ENCODE peak calls at places on chromosomes 12 and 14, in six cellular contexts. D is tibial artery; K is GM23248; T is hepatocyte; W is OCI-LY7; C is CD8-positive, alpha-beta T cell. O is an unnamed sample.

GRCh38 chr12:15979096-15980091 is 68.3 kb downstream of the DERA start:
- DNase-seq in D (no peak), K (peak; percentile 90), T (peak; percentile 52), W (no peak), C (no peak), O (peak; percentile 27)

GRCh38 chr14:94992046-94992445 is 165.3 kb downstream of the DICER1 start:
- DNase-seq in D (no peak), K (peak; percentile 39), T (no peak), W (no peak), C (no peak), O (no peak)

GRCh38 chr12:24244801-24245200 is 295.3 kb upstream of the SOX5 start:
- DNase-seq in D (no peak), K (no peak), T (no peak), W (no peak), C (no peak), O (no peak)

GRCh38 chr12:50764116-50764860 is 387 bp downstream of the ATF1 start:
- DNase-seq in D (peak; percentile 29), K (peak; percentile 73), T (peak; percentile 78), W (peak; percentile 75), C (peak; percentile 88), O (no peak)

GRCh38 chr12:73815072-73815660 is 722.5 kb upstream of the ATXN7L3B start:
- DNase-seq in D (no peak), K (no peak), T (no peak), W (no peak), C (no peak), O (no peak)

GRCh38 chr12:89775336-89776005 is 66.8 kb upstream of the ATP2B1 start:
- DNase-seq in D (no peak), K (no peak), T (peak; percentile 25), W (no peak), C (no peak), O (no peak)

GRCh38 chr14:99615497-99616245 is 11.7 kb upstream of the CCDC85C start:
- DNase-seq in D (no peak), K (no peak), T (no peak), W (no peak), C (no peak), O (no peak)

GRCh38 chr14:51342226-51342625 is 102.2 kb downstream of the TMX1 start:
- DNase-seq in D (no peak), K (peak; percentile 50), T (no peak), W (no peak), C (no peak), O (no peak)

GRCh38 chr14:52060080-52060479 is 8.8 kb downstream of the NID2 start:
- DNase-seq in D (no peak), K (peak; percentile 52), T (no peak), W (no peak), C (no peak), O (no peak)

GRCh38 chr12:130013771-130014484 is 110.1 kb upstream of the TMEM132D start:
- DNase-seq in D (no peak), K (peak; percentile 65), T (peak; percentile 80), W (peak; percentile 29), C (no peak), O (peak; percentile 1)

GRCh38 chr12:130826151-130826801 is 12.8 kb downstream of the STX2 start:
- DNase-seq in D (peak; percentile 37), K (peak; percentile 76), T (peak; percentile 48), W (peak; percentile 39), C (peak; percentile 79), O (peak; percentile 64)

GRCh38 chr12:56267443-56268071 is 815 bp downstream of the COQ10A start:
- DNase-seq in D (no peak), K (peak; percentile 7), T (peak; percentile 37), W (no peak), C (no peak), O (no peak)

GRCh38 chr12:129701536-129702165 is 202.2 kb downstream of the TMEM132D start:
- DNase-seq in D (no peak), K (no peak), T (no peak), W (no peak), C (no peak), O (no peak)

GRCh38 chr14:69270795-69271708 is 11.1 kb downstream of the GALNT16 start:
- DNase-seq in D (no peak), K (no peak), T (no peak), W (no peak), C (no peak), O (no peak)

GRCh38 chr14:106556665-106557289 is 1030.4 kb downstream of the TMEM121 start:
- DNase-seq in D (no peak), K (no peak), T (no peak), W (peak; percentile 66), C (peak; percentile 71), O (no peak)

GRCh38 chr12:58443273-58443980 is 476.9 kb downstream of the LRIG3 start:
- DNase-seq in D (no peak), K (peak; percentile 48), T (peak; percentile 26), W (peak; percentile 11), C (no peak), O (no peak)

GRCh38 chr14:89417111-89417468 is at the start of gene FOXN3:
- DNase-seq in D (peak; percentile 91), K (peak; percentile 94), T (peak; percentile 95), W (peak; percentile 91), C (peak; percentile 90), O (no peak)

GRCh38 chr14:105475269-105475915 is 771 bp downstream of the CRIP2 start:
- DNase-seq in D (peak; percentile 71), K (peak; percentile 77), T (no peak), W (no peak), C (no peak), O (no peak)

GRCh38 chr12:50275545-50275944 is 7.8 kb downstream of the LIMA1 start:
- DNase-seq in D (peak; percentile 37), K (no peak), T (no peak), W (no peak), C (no peak), O (no peak)

GRCh38 chr14:45716506-45716905 is 463.5 kb upstream of the MIS18BP1 start:
- DNase-seq in D (no peak), K (peak; percentile 5), T (peak; percentile 11), W (peak; percentile 1), C (no peak), O (no peak)

DNA sequence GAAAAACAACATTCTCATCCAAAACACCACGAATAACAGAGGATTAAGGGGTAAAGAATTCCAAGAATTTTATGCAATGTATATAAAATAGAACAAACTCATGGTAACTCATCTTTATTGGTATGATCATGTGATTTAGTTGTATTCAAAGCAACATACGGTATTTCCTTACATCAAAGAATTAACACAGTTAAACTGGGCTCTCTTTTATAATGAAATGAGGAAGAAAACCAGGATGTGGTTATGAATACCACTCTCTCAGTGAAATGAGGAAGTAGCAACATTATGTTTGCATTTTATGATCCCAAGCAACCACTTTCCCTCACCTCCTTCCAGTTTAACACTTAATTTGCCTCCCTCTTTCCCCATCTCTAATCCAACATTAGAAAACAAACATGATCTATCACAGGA is 22.9 kb downstream of the SPTLC2 start:
- DNase-seq in D (no peak), K (peak; percentile 34), T (no peak), W (peak; percentile 89), C (no peak), O (no peak)
- H3K27ac ChIP-seq in D (no peak overlapping the region), K (peak overlapping the region; percentile 67), T (peak overlapping the region; percentile 47), W (peak overlapping the region; percentile 91), C (peak overlapping the region; percentile 38), O (no peak overlapping the region)

GRCh38 chr12:124652661-124653060 is 85.2 kb upstream of the NCOR2 start:
- DNase-seq in D (no peak), K (no peak), T (no peak), W (no peak), C (no peak), O (no peak)
- H3K27ac ChIP-seq in D (peak overlapping the region; percentile 48), K (no peak overlapping the region), T (no peak overlapping the region), W (no peak overlapping the region), C (no peak overlapping the region), O (no peak overlapping the region)

GRCh38 chr14:61344437-61345143 is 23.2 kb downstream of the PRKCH start:
- DNase-seq in D (no peak), K (no peak), T (no peak), W (no peak), C (no peak), O (no peak)
- H3K27ac ChIP-seq in D (peak overlapping the region; percentile 46), K (no peak overlapping the region), T (no peak overlapping the region), W (no peak overlapping the region), C (peak overlapping the region; percentile 39), O (no peak overlapping the region)

DNA sequence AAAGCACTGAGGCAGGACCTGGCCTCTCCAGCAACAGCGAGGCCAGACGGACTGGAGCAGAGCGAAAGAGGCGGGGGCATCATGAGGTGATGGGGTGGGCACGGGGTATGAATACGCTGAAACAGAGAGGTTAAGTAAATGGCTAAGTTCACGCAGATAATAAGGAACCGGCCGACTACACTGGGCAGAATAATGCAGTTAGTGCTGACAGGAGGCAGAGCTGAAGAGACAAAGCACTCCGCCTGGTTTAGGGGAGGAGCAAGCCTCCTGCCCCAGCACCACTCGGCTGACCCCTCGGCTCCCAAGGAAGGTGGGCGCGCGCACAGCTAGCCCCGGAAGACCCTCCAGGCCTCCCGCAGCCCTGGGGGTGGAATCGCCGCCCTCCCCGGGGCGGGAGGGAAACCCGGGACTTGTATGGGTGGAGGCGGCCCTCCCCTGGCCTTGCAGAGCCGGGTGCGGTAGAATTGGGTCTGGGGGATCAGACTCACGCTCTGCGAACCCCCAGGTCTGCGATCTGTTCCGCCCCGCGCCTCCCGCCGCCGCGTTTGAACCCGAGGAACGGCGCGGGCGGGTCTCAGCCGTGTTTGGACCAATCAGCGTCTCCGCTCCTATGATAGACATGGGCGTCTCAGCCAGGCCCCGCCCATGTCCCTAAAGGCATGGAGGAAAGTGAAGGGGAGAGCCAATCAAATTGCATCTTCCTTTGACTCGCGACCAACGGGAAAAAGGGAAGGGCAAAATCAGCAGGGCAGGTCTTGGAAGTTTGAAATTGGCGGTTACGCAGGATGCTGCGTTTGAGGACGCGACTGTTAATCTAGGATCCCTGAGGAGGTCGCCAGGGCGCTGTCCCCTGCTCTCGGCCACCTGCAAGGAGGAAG is at the start of gene CIT:
- DNase-seq in D (peak; percentile 83), K (peak; percentile 98), T (peak; percentile 96), W (peak; percentile 95), C (peak; percentile 83), O (peak; percentile 95)
- H3K27ac ChIP-seq in D (peak within 1 kb of the TSS; percentile 44), K (no peak within 1 kb of the TSS), T (no peak within 1 kb of the TSS), W (peak within 1 kb of the TSS; percentile 52), C (no peak within 1 kb of the TSS), O (no peak within 1 kb of the TSS)

GRCh38 chr12:30201301-30202160 is 417.8 kb upstream of the TMTC1 start:
- DNase-seq in D (no peak), K (peak; percentile 10), T (no peak), W (no peak), C (no peak), O (no peak)

GRCh38 chr12:30202521-30203259 is 418.9 kb upstream of the TMTC1 start:
- DNase-seq in D (no peak), K (no peak), T (peak; percentile 24), W (no peak), C (no peak), O (no peak)

GRCh38 chr12:30200864-30201263 is 417.1 kb upstream of the TMTC1 start:
- DNase-seq in D (no peak), K (peak; percentile 7), T (no peak), W (no peak), C (no peak), O (no peak)

GRCh38 chr12:30203981-30204380 is 420.2 kb upstream of the TMTC1 start:
- DNase-seq in D (no peak), K (no peak), T (no peak), W (no peak), C (no peak), O (no peak)
- H3K27ac ChIP-seq in D (no peak overlapping the region), K (no peak overlapping the region), T (no peak overlapping the region), W (no peak overlapping the region), C (no peak overlapping the region), O (no peak overlapping the region)

O was measured in iPS DF 6.9.